ENCODE peak calls at places on chromosomes 4 and X, in eight cellular contexts. One of them, this sample, is unnamed.

GRCh38 chr4:123343400-123344060 is 53.1 kb upstream of the SPRY1 start:
- DNase-seq in PC-3: no peak
- DNase-seq in GM20000: no peak
- DNase-seq in cerebellar cortex: no peak
- DNase-seq in NCI-H1436 treated with DMSO at 0.1 percent for 48 hours: no peak
- DNase-seq in activated T-helper 1 cell treated with anti-CD3 and anti-CD28 coated beads, Interleukin-12 subunit alpha, Interleukin-12 subunit beta, Interleukin-2, Interleukin-4 antibody, amounts not matched to agents 30 ng/mL and 10 ng/mL and 1 ng/mL, durations not matched to agents 14 hours and 24 hours and 36 hours: no peak
- DNase-seq in islet precursor cell: no peak
- DNase-seq in KBM-7: no peak
- DNase-seq in this sample: no peak

GRCh38 chr4:25677943-25678342 is 22.3 kb downstream of the SLC34A2 start:
- DNase-seq in KBM-7: no peak
- DNase-seq in PC-3: no peak
- DNase-seq in islet precursor cell: no peak
- DNase-seq in cerebellar cortex: no peak
- DNase-seq in GM20000: no peak
- DNase-seq in activated T-helper 1 cell treated with anti-CD3 and anti-CD28 coated beads, Interleukin-12 subunit alpha, Interleukin-12 subunit beta, Interleukin-2, Interleukin-4 antibody, amounts not matched to agents 30 ng/mL and 10 ng/mL and 1 ng/mL, durations not matched to agents 14 hours and 24 hours and 36 hours: no peak
- DNase-seq in NCI-H1436 treated with DMSO at 0.1 percent for 48 hours: no peak
- DNase-seq in this sample: no peak

GRCh38 chrX:50643525-50644137 is 170.4 kb downstream of the SHROOM4 start:
- DNase-seq in islet precursor cell: no peak
- DNase-seq in activated T-helper 1 cell treated with anti-CD3 and anti-CD28 coated beads, Interleukin-12 subunit alpha, Interleukin-12 subunit beta, Interleukin-2, Interleukin-4 antibody, amounts not matched to agents 30 ng/mL and 10 ng/mL and 1 ng/mL, durations not matched to agents 14 hours and 24 hours and 36 hours: no peak
- DNase-seq in KBM-7: no peak
- DNase-seq in PC-3: no peak
- DNase-seq in NCI-H1436 treated with DMSO at 0.1 percent for 48 hours: no peak
- DNase-seq in GM20000: no peak
- DNase-seq in cerebellar cortex: no peak
- DNase-seq in this sample: no peak

GRCh38 chr4:99458911-99459447 is 23.8 kb upstream of the ADH7 start:
- DNase-seq in PC-3: peak; percentile 58
- DNase-seq in islet precursor cell: peak; percentile 79
- DNase-seq in cerebellar cortex: no peak
- DNase-seq in NCI-H1436 treated with DMSO at 0.1 percent for 48 hours: no peak
- DNase-seq in GM20000: no peak
- DNase-seq in KBM-7: no peak
- DNase-seq in activated T-helper 1 cell treated with anti-CD3 and anti-CD28 coated beads, Interleukin-12 subunit alpha, Interleukin-12 subunit beta, Interleukin-2, Interleukin-4 antibody, amounts not matched to agents 30 ng/mL and 10 ng/mL and 1 ng/mL, durations not matched to agents 14 hours and 24 hours and 36 hours: no peak
- DNase-seq in this sample: no peak

GRCh38 chr4:120922390-120923200 is at the start of gene PRDM5:
- DNase-seq in GM20000: peak; percentile 38
- DNase-seq in activated T-helper 1 cell treated with anti-CD3 and anti-CD28 coated beads, Interleukin-12 subunit alpha, Interleukin-12 subunit beta, Interleukin-2, Interleukin-4 antibody, amounts not matched to agents 30 ng/mL and 10 ng/mL and 1 ng/mL, durations not matched to agents 14 hours and 24 hours and 36 hours: peak; percentile 3
- DNase-seq in KBM-7: no peak
- DNase-seq in islet precursor cell: peak; percentile 78
- DNase-seq in NCI-H1436 treated with DMSO at 0.1 percent for 48 hours: no peak
- DNase-seq in PC-3: peak; percentile 21
- DNase-seq in cerebellar cortex: peak; percentile 22
- DNase-seq in this sample: no peak

GRCh38 chrX:64151911-64152310 is 53.6 kb downstream of the AMER1 start:
- DNase-seq in islet precursor cell: no peak
- DNase-seq in PC-3: no peak
- DNase-seq in activated T-helper 1 cell treated with anti-CD3 and anti-CD28 coated beads, Interleukin-12 subunit alpha, Interleukin-12 subunit beta, Interleukin-2, Interleukin-4 antibody, amounts not matched to agents 30 ng/mL and 10 ng/mL and 1 ng/mL, durations not matched to agents 14 hours and 24 hours and 36 hours: no peak
- DNase-seq in NCI-H1436 treated with DMSO at 0.1 percent for 48 hours: no peak
- DNase-seq in KBM-7: no peak
- DNase-seq in cerebellar cortex: no peak
- DNase-seq in GM20000: no peak
- DNase-seq in this sample: no peak

GRCh38 chr4:34181311-34181808 is 2063.0 kb downstream of the ARAP2 start:
- DNase-seq in islet precursor cell: no peak
- DNase-seq in GM20000: no peak
- DNase-seq in KBM-7: no peak
- DNase-seq in PC-3: peak; percentile 85
- DNase-seq in NCI-H1436 treated with DMSO at 0.1 percent for 48 hours: no peak
- DNase-seq in cerebellar cortex: no peak
- DNase-seq in activated T-helper 1 cell treated with anti-CD3 and anti-CD28 coated beads, Interleukin-12 subunit alpha, Interleukin-12 subunit beta, Interleukin-2, Interleukin-4 antibody, amounts not matched to agents 30 ng/mL and 10 ng/mL and 1 ng/mL, durations not matched to agents 14 hours and 24 hours and 36 hours: no peak
- DNase-seq in this sample: no peak

GRCh38 chrX:87528487-87528886 is 10.9 kb downstream of the KLHL4 start:
- DNase-seq in islet precursor cell: no peak
- DNase-seq in GM20000: no peak
- DNase-seq in cerebellar cortex: no peak
- DNase-seq in NCI-H1436 treated with DMSO at 0.1 percent for 48 hours: no peak
- DNase-seq in PC-3: no peak
- DNase-seq in KBM-7: no peak
- DNase-seq in activated T-helper 1 cell treated with anti-CD3 and anti-CD28 coated beads, Interleukin-12 subunit alpha, Interleukin-12 subunit beta, Interleukin-2, Interleukin-4 antibody, amounts not matched to agents 30 ng/mL and 10 ng/mL and 1 ng/mL, durations not matched to agents 14 hours and 24 hours and 36 hours: no peak
- DNase-seq in this sample: no peak

GRCh38 chr4:83569429-83569828 is 33.5 kb downstream of the GPAT3 start:
- DNase-seq in islet precursor cell: no peak
- DNase-seq in KBM-7: no peak
- DNase-seq in NCI-H1436 treated with DMSO at 0.1 percent for 48 hours: no peak
- DNase-seq in GM20000: no peak
- DNase-seq in PC-3: no peak
- DNase-seq in activated T-helper 1 cell treated with anti-CD3 and anti-CD28 coated beads, Interleukin-12 subunit alpha, Interleukin-12 subunit beta, Interleukin-2, Interleukin-4 antibody, amounts not matched to agents 30 ng/mL and 10 ng/mL and 1 ng/mL, durations not matched to agents 14 hours and 24 hours and 36 hours: no peak
- DNase-seq in cerebellar cortex: no peak
- DNase-seq in this sample: no peak

GRCh38 chr4:139711461-139711860 is 45.8 kb downstream of the MGST2 start:
- DNase-seq in GM20000: no peak
- DNase-seq in KBM-7: no peak
- DNase-seq in activated T-helper 1 cell treated with anti-CD3 and anti-CD28 coated beads, Interleukin-12 subunit alpha, Interleukin-12 subunit beta, Interleukin-2, Interleukin-4 antibody, amounts not matched to agents 30 ng/mL and 10 ng/mL and 1 ng/mL, durations not matched to agents 14 hours and 24 hours and 36 hours: no peak
- DNase-seq in cerebellar cortex: peak; percentile 6
- DNase-seq in islet precursor cell: no peak
- DNase-seq in PC-3: no peak
- DNase-seq in NCI-H1436 treated with DMSO at 0.1 percent for 48 hours: no peak
- DNase-seq in this sample: no peak

This sample was measured in effector memory CD4-positive, alpha-beta T cell.